ENCODE peak calls at places on chromosomes 12 and 14, in ten cellular contexts. Q is effector memory CD4-positive, alpha-beta T cell; V is aorta; L is IMR-90; B is uterus; R is sigmoid colon; D is stomach; G is trophoblast cell; X is adipocyte; I is Karpas-422. J is an unnamed sample.

GRCh38 chr12:1282670-1283361 is 291.8 kb downstream of the ERC1 start:
- DNase-seq in Q (no peak), V (peak; percentile 48), L (peak; percentile 31), B (peak; percentile 63), R (peak; percentile 90), D (no peak), G (no peak), X (peak; percentile 24), I (no peak), J (no peak)

GRCh38 chr14:95452176-95452889 is 64.1 kb downstream of the SYNE3 start:
- DNase-seq in Q (no peak), V (no peak), L (no peak), B (no peak), R (no peak), D (no peak), G (peak; percentile 36), X (no peak), I (peak; percentile 82), J (no peak)

GRCh38 chr14:24459331-24459730 is 16.8 kb upstream of the SDR39U1 start:
- DNase-seq in Q (no peak), V (no peak), L (no peak), B (no peak), R (no peak), D (no peak), G (no peak), X (no peak), I (no peak), J (no peak)

GRCh38 chr14:77498984-77499527 is 440 bp upstream of the ISM2 start:
- DNase-seq in Q (no peak), V (no peak), L (no peak), B (no peak), R (peak; percentile 35), D (peak; percentile 22), G (peak; percentile 95), X (peak; percentile 14), I (peak; percentile 56), J (no peak)

GRCh38 chr12:52480073-52480472 is 6.5 kb upstream of the KRT6C start:
- DNase-seq in Q (no peak), V (no peak), L (no peak), B (no peak), R (no peak), D (no peak), G (no peak), X (no peak), I (no peak), J (no peak)

GRCh38 chr12:123940627-123940966 is 32.0 kb downstream of the CCDC92 start:
- DNase-seq in Q (no peak), V (no peak), L (no peak), B (no peak), R (no peak), D (no peak), G (no peak), X (no peak), I (no peak), J (no peak)

GRCh38 chr12:51855586-51856428 is 7.3 kb upstream of the FIGNL2 start:
- DNase-seq in Q (no peak), V (no peak), L (peak; percentile 21), B (no peak), R (no peak), D (no peak), G (peak; percentile 80), X (peak; percentile 55), I (no peak), J (no peak)

GRCh38 chr14:22226381-22226780 is 362.6 kb downstream of the DAD1 start:
- DNase-seq in Q (no peak), V (no peak), L (peak; percentile 59), B (no peak), R (no peak), D (no peak), G (peak; percentile 40), X (no peak), I (peak; percentile 94), J (no peak)

GRCh38 chr14:66651536-66652220 is 143.7 kb downstream of the GPHN start:
- DNase-seq in Q (no peak), V (no peak), L (no peak), B (no peak), R (no peak), D (no peak), G (no peak), X (no peak), I (no peak), J (no peak)

GRCh38 chr14:66645716-66646115 is 137.8 kb downstream of the GPHN start:
- DNase-seq in Q (no peak), V (no peak), L (peak; percentile 8), B (no peak), R (no peak), D (no peak), G (no peak), X (no peak), I (no peak), J (no peak)

GRCh38 chr14:66650491-66650911 is 142.6 kb downstream of the GPHN start:
- DNase-seq in Q (no peak), V (no peak), L (no peak), B (no peak), R (no peak), D (no peak), G (no peak), X (no peak), I (no peak), J (no peak)

GRCh38 chr14:66652736-66653135 is 144.8 kb downstream of the GPHN start:
- DNase-seq in Q (no peak), V (no peak), L (no peak), B (no peak), R (no peak), D (no peak), G (peak; percentile 13), X (no peak), I (no peak), J (no peak)

DNA sequence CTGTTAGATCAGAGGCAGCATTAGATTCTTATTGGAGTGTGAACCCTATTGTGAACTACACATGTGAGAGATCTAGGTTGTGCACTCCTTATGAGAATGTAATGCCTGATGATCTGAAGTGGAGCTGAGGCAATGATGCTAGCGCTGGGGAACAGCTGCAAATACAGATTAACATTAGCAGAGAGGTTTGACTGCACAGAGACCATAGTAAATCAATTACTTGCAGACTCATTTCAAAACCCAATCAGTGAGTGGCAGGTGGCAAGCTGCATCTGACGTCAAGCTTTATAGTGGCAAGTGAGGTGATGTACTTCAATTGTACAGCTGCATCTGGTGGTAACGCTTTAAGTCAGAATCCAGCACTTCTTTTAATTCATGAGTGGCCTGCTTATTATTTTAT is 141.6 kb downstream of the GPHN start:
- DNase-seq in Q (no peak), V (no peak), L (no peak), B (no peak), R (no peak), D (no peak), G (no peak), X (no peak), I (no peak), J (no peak)
- H3K4me1 ChIP-seq in Q (peaks cover 2% of the 10 kb centered on the region), V (no peaks in the 10 kb centered on the region), L (no peaks in the 10 kb centered on the region), B (no peaks in the 10 kb centered on the region), R (peaks cover 8% of the 10 kb centered on the region), D (peaks cover 14% of the 10 kb centered on the region), G (no peaks in the 10 kb centered on the region), X (peaks cover 6% of the 10 kb centered on the region), I (no peaks in the 10 kb centered on the region), J (no peaks in the 10 kb centered on the region)

DNA sequence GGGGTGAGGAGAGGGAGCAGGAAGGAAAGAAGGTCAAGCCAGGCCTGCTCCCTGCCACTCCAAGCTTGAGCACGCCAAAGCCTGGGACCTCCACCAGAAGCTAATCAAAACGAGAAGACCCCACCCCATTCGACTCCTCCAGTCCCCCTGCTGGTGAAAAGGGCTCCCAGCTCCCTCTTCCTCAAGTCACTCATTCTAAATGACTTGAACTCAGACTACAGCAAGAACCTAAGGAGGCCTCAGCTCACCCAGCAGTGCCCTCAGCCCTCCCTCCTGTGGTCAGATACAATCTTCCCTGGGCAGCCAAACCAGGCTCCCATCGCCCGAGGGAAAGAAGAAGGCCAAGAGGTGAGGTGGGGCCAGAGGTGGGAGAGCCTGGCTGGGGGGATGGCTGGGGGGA is 17.4 kb downstream of the HDAC7 start:
- DNase-seq in Q (no peak), V (no peak), L (no peak), B (no peak), R (no peak), D (no peak), G (peak; percentile 29), X (no peak), I (no peak), J (no peak)
- H3K36me3 ChIP-seq in Q (peaks cover 35% of the 10 kb centered on the region), V (no peaks in the 10 kb centered on the region), L (peaks cover 35% of the 10 kb centered on the region), B (no peaks in the 10 kb centered on the region), R (peaks cover 15% of the 10 kb centered on the region), D (peaks cover 17% of the 10 kb centered on the region), G (peaks cover 53% of the 10 kb centered on the region), X (peaks cover 36% of the 10 kb centered on the region), I (peaks cover 4% of the 10 kb centered on the region), J (peaks cover 30% of the 10 kb centered on the region)

GRCh38 chr14:89393346-89393745 is 23.7 kb downstream of the FOXN3 start:
- DNase-seq in Q (no peak), V (no peak), L (peak; percentile 11), B (no peak), R (peak; percentile 4), D (no peak), G (no peak), X (no peak), I (no peak), J (no peak)

GRCh38 chr14:89388853-89389252 is 28.2 kb downstream of the FOXN3 start:
- DNase-seq in Q (no peak), V (no peak), L (peak; percentile 43), B (no peak), R (peak; percentile 58), D (no peak), G (no peak), X (peak; percentile 22), I (no peak), J (no peak)

GRCh38 chr14:89387922-89388685 is 28.9 kb downstream of the FOXN3 start:
- DNase-seq in Q (no peak), V (no peak), L (no peak), B (no peak), R (no peak), D (no peak), G (no peak), X (no peak), I (no peak), J (no peak)

GRCh38 chr14:89391556-89391955 is 25.5 kb downstream of the FOXN3 start:
- DNase-seq in Q (no peak), V (no peak), L (no peak), B (no peak), R (peak; percentile 39), D (no peak), G (no peak), X (no peak), I (no peak), J (no peak)

GRCh38 chr14:89391123-89391522 is 25.9 kb downstream of the FOXN3 start:
- DNase-seq in Q (no peak), V (no peak), L (peak; percentile 17), B (no peak), R (peak; percentile 4), D (no peak), G (no peak), X (peak; percentile 19), I (no peak), J (no peak)
- H3K4me1 ChIP-seq in Q (no peaks in the 10 kb centered on the region), V (peaks cover 3% of the 10 kb centered on the region), L (peaks cover 5% of the 10 kb centered on the region), B (peaks cover 3% of the 10 kb centered on the region), R (peaks cover 77% of the 10 kb centered on the region), D (peaks cover 65% of the 10 kb centered on the region), G (peaks cover 3% of the 10 kb centered on the region), X (peaks cover 29% of the 10 kb centered on the region), I (no peaks in the 10 kb centered on the region), J (no peaks in the 10 kb centered on the region)

DNA sequence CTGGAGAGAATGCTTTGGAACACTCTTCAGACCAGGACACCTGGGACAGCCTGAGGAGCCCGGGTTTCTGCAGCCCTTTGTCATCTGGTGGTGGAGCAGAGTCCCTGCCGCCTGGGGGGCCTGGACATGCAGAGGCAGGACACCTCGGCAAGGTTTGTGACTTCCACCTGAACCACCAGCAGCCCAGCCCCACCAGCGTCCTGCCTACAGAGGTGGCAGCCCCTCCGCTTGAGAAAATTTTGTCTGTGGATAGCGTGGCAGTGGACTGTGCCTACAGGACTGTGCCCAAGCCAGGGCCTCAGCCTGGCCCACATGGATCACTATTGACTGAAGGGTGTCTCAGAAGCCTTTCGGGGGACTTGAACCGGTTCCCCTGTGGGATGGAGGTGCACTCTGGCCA is 21.1 kb downstream of the CINP start:
- DNase-seq in Q (no peak), V (no peak), L (no peak), B (no peak), R (no peak), D (no peak), G (no peak), X (no peak), I (no peak), J (no peak)
- H3K36me3 ChIP-seq in Q (peaks cover 17% of the 10 kb centered on the region), V (no peaks in the 10 kb centered on the region), L (peaks cover 38% of the 10 kb centered on the region), B (no peaks in the 10 kb centered on the region), R (peaks cover 93% of the 10 kb centered on the region), D (peaks cover 98% of the 10 kb centered on the region), G (peaks cover 45% of the 10 kb centered on the region), X (peaks cover 52% of the 10 kb centered on the region), I (peaks cover 24% of the 10 kb centered on the region), J (peaks cover 62% of the 10 kb centered on the region)